ENCODE peak calls at places on chromosomes 5 and 9, in seven cellular contexts. W is right lobe of liver, I is ovary, Q is IMR-90, R is PC-3, X is thyroid gland, B is HepG2. M is an unnamed sample. For H3K4me1, the result is how much of the 10 kb centered on the place peaks cover.

GRCh38 chr5:1552469-1553255 is 28.9 kb upstream of the LPCAT1 start:
- DNase-seq in W (peak), I (no peak), Q (no peak), R (no peak), X (peak), B (peak), M (peak)

GRCh38 chr5:175814676-175815075 is 56.7 kb upstream of the CPLX2 start:
- DNase-seq in W (no peak), I (no peak), Q (peak), R (peak), X (no peak), B (no peak), M (no peak)

GRCh38 chr5:123949807-123950206 is 437.8 kb downstream of the CSNK1G3 start:
- DNase-seq in W (no peak), I (no peak), Q (no peak), R (no peak), X (no peak), B (no peak), M (no peak)

GRCh38 chr5:57805732-57806131 is 323.1 kb upstream of the ACTBL2 start:
- DNase-seq in W (no peak), I (no peak), Q (peak), R (peak), X (no peak), B (no peak), M (no peak)

GRCh38 chr5:95973793-95974325 is 12.2 kb upstream of the ELL2 start:
- DNase-seq in W (no peak), I (no peak), Q (peak), R (no peak), X (no peak), B (no peak), M (no peak)

GRCh38 chr9:33748633-33749304 is 46.6 kb upstream of the PRSS3 start:
- DNase-seq in W (no peak), I (no peak), Q (no peak), R (no peak), X (no peak), B (no peak), M (no peak)

GRCh38 chr9:2126331-2126789 is 111.2 kb downstream of the SMARCA2 start:
- DNase-seq in W (no peak), I (peak), Q (peak), R (no peak), X (no peak), B (no peak), M (peak)

GRCh38 chr9:4058931-4059330 is 240.9 kb downstream of the GLIS3 start:
- DNase-seq in W (no peak), I (no peak), Q (no peak), R (no peak), X (no peak), B (no peak), M (no peak)

GRCh38 chr9:128145536-128145935 is 3.7 kb upstream of the LCN2 start:
- DNase-seq in W (no peak), I (no peak), Q (no peak), R (peak), X (peak), B (no peak), M (no peak)

GRCh38 chr5:120516799-120517198 is 52.7 kb downstream of the PRR16 start:
- DNase-seq in W (no peak), I (no peak), Q (peak), R (no peak), X (no peak), B (no peak), M (no peak)

GRCh38 chr5:133425183-133425582 is 187.2 kb downstream of the FSTL4 start:
- DNase-seq in W (no peak), I (no peak), Q (no peak), R (no peak), X (no peak), B (no peak), M (no peak)

GRCh38 chr9:128587453-128587852 is 35.1 kb downstream of the SPTAN1 start:
- DNase-seq in W (no peak), I (no peak), Q (no peak), R (no peak), X (no peak), B (no peak), M (no peak)

GRCh38 chr5:18745591-18745987 is 1111.3 kb downstream of the TAF11L14 start:
- DNase-seq in W (peak), I (no peak), Q (no peak), R (peak), X (no peak), B (peak), M (no peak)

GRCh38 chr5:149005077-149005892 is 57.6 kb downstream of the SH3TC2 start:
- DNase-seq in W (no peak), I (no peak), Q (peak), R (peak), X (no peak), B (no peak), M (no peak)

GRCh38 chr9:136944094-136944518 is 432 bp downstream of the FBXW5 start:
- DNase-seq in W (no peak), I (no peak), Q (peak), R (peak), X (no peak), B (no peak), M (no peak)

GRCh38 chr5:180831139-180832080 is 28.8 kb upstream of the MGAT1 start:
- DNase-seq in W (peak), I (peak), Q (peak), R (peak), X (peak), B (no peak), M (peak)

GRCh38 chr5:103101079-103101732 is 18.7 kb downstream of the GIN1 start:
- DNase-seq in W (no peak), I (no peak), Q (no peak), R (no peak), X (no peak), B (peak), M (no peak)

GRCh38 chr5:180787025-180787424 is 15.6 kb downstream of the MGAT1 start:
- DNase-seq in W (no peak), I (no peak), Q (peak), R (no peak), X (no peak), B (no peak), M (no peak)

GRCh38 chr5:80884086-80884813 is 75.9 kb upstream of the RASGRF2 start:
- DNase-seq in W (no peak), I (no peak), Q (no peak), R (no peak), X (no peak), B (no peak), M (no peak)

GRCh38 chr9:90983394-90983793 is 181.8 kb downstream of the SYK start:
- DNase-seq in W (no peak), I (no peak), Q (no peak), R (no peak), X (no peak), B (no peak), M (no peak)

GRCh38 chr9:89493671-89494070 is 4.2 kb downstream of the SEMA4D start:
- DNase-seq in W (no peak), I (no peak), Q (no peak), R (no peak), X (no peak), B (no peak), M (no peak)

GRCh38 chr5:72584466-72584865 is 77.3 kb upstream of the ZNF366 start:
- DNase-seq in W (no peak), I (no peak), Q (no peak), R (no peak), X (no peak), B (no peak), M (no peak)

GRCh38 chr5:95725937-95726810 is 5.0 kb upstream of the RHOBTB3 start:
- DNase-seq in W (no peak), I (no peak), Q (peak), R (no peak), X (no peak), B (no peak), M (no peak)

GRCh38 chr5:95631991-95632675 is 12.2 kb downstream of the GPR150 start:
- DNase-seq in W (no peak), I (no peak), Q (peak), R (peak), X (peak), B (peak), M (no peak)

GRCh38 chr5:42005561-42006153 is 80.6 kb downstream of the FBXO4 start:
- DNase-seq in W (no peak), I (no peak), Q (peak), R (peak), X (no peak), B (peak), M (no peak)

GRCh38 chr9:34437006-34437925 is 21.1 kb downstream of the FAM219A start:
- DNase-seq in W (peak), I (no peak), Q (peak), R (peak), X (peak), B (peak), M (peak)

GRCh38 chr5:106757672-106758071 is 913.1 kb downstream of the EFNA5 start:
- DNase-seq in W (no peak), I (no peak), Q (no peak), R (no peak), X (no peak), B (no peak), M (no peak)

GRCh38 chr5:180633283-180634177 is 15.9 kb downstream of the FLT4 start:
- DNase-seq in W (no peak), I (no peak), Q (no peak), R (no peak), X (no peak), B (no peak), M (no peak)

GRCh38 chr5:67300321-67300720 is 103.7 kb upstream of the CD180 start:
- DNase-seq in W (no peak), I (no peak), Q (no peak), R (no peak), X (no peak), B (no peak), M (no peak)

GRCh38 chr5:67305913-67306710 is 109.5 kb upstream of the CD180 start:
- DNase-seq in W (no peak), I (no peak), Q (peak), R (no peak), X (no peak), B (no peak), M (no peak)

GRCh38 chr5:67301285-67301904 is 104.8 kb upstream of the CD180 start:
- DNase-seq in W (no peak), I (peak), Q (peak), R (peak), X (peak), B (no peak), M (peak)

GRCh38 chr5:67305401-67305800 is 108.8 kb upstream of the CD180 start:
- DNase-seq in W (no peak), I (no peak), Q (no peak), R (no peak), X (no peak), B (no peak), M (no peak)

DNA sequence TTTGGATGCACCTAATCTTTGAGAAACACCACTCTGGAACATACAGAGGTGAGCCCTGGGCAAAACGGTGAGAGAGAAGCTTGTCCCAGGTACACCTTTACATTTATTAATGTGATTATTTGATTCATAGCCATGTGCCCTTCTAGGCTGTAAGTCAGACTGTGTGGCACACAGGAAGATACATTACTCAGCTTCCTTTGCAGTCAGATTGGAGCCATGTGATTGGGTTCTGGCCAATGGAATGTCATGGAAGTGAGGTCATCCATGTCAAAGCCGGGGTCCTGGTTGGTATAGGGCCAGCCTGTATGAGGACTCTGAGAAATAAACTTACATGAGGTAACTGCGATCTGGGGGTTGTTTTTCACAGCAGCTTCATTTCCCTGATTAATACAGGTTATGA is 106.8 kb upstream of the CD180 start:
- DNase-seq in W (no peak), I (no peak), Q (peak), R (no peak), X (no peak), B (no peak), M (no peak)
- H3K4me1 ChIP-seq in W (under half), I (under half), Q (under half), R (under half), X (under half), B (under half), M (under half)

DNA sequence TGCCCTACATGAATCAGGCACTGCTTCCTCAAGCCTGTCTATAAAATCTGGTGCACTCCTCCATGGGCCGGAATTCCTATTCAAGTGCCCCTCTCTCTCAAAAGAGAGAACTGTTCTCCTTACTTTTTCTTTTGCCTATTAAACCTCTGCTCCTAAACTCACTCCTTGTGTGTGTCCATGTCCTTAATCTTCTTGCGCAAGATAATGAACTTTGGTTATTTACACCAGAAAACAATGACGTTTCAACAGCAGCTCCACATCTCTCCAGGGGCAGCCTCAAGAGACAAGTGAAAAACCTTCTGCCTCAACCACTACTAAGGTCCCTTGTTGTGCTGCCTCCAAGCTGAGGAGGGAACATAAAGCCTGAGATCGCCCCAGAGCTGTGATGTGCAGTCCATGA is 352.5 kb downstream of the CAAP1 start:
- DNase-seq in W (no peak), I (no peak), Q (no peak), R (no peak), X (no peak), B (peak), M (no peak)
- TF ChIP-seq CTCF in W (no peak), I (no peak), Q (no peak), R (no peak), X (no peak), B (no peak), M (no peak)

GRCh38 chr5:179263391-179264052 is 81.7 kb downstream of the ADAMTS2 start:
- DNase-seq in W (peak), I (no peak), Q (no peak), R (no peak), X (no peak), B (no peak), M (no peak)
- H3K4me1 ChIP-seq in W (under half), I (under half), Q (under half), R (under half), X (under half), B (half or more), M (under half)

GRCh38 chr5:135977375-135977928 is 22.7 kb upstream of the LECT2 start:
- DNase-seq in W (peak), I (no peak), Q (peak), R (no peak), X (peak), B (no peak), M (peak)
- TF ChIP-seq CTCF in W (peak), I (no peak), Q (peak), R (peak), X (peak), B (peak), M (peak)

DNA sequence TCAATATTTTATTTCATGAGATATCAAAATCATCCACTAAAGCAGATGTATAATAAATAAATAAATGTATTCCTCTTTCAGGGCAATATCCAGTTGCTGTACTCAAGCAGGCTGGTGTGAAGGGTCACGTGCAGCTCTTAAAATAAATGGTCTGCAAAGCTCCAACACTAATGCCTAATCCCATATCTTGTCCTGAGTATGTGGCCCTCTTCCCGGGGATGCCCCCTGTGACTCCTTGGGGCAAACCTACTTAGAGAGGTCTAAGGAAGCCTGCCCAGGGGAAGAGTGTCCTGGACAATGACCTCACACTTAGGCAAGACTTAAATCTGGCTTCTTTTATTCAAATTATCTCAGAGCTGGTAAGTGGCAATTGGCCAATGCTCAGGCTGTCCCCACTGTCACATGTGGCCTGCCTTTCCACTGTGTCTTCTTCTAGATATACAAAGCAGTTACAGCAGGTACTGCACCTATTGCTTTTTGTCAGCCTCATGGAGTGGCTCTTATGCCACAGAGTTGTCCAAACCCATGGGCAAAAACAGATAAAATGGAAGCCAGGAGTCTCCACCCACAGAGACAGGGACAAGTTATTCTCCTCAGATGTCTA is 55.3 kb downstream of the SEMA5A start:
- DNase-seq in W (no peak), I (no peak), Q (no peak), R (no peak), X (no peak), B (no peak), M (no peak)
- H3K4me1 ChIP-seq in W (under half), I (under half), Q (under half), R (under half), X (under half), B (under half), M (under half)

GRCh38 chr5:78760411-78761169 is 112.0 kb upstream of the LHFPL2 start:
- DNase-seq in W (no peak), I (no peak), Q (no peak), R (no peak), X (no peak), B (peak), M (no peak)
- TF ChIP-seq CTCF in W (no peak), I (no peak), Q (peak), R (peak), X (no peak), B (no peak), M (no peak)

DNA sequence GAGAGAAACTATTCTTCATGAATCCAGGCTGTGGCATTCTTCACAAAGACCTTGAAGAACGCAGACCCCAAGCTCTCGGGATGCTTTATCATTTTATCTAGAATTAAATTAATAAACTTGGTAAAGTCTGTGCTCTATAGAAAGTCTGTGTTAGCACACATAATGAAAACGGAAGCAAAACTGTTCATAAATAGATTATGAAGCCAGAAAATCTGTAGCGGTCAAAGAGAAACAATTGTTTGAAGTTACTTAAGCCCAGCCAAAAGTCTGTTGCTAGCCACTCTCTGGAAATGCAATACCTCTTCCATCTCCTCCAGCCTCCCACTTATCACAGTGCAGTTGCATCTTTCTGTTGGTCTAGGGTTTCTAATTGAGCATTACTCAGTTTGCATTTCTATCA is 375.9 kb downstream of the KIF4B start:
- DNase-seq in W (no peak), I (no peak), Q (no peak), R (no peak), X (no peak), B (no peak), M (no peak)
- H3K4me1 ChIP-seq in W (under half), I (under half), Q (under half), R (under half), X (under half), B (under half), M (under half)